ENCODE peak calls at places on chromosomes 4 and X, in four cellular contexts. One of them, this sample, is unnamed.

GRCh38 chr4:64713256-64713840 is 304.1 kb upstream of the TECRL start:
- DNase-seq in HFFc6: no peak
- DNase-seq in endodermal cell: no peak
- DNase-seq in stomach: no peak
- DNase-seq in this sample: no peak

GRCh38 chr4:112865443-112865842 is 184.0 kb upstream of the ANK2 start:
- DNase-seq in HFFc6: no peak
- DNase-seq in endodermal cell: no peak
- DNase-seq in stomach: no peak
- DNase-seq in this sample: no peak

GRCh38 chr4:185357733-185358440 is 37.8 kb downstream of the LRP2BP start:
- DNase-seq in HFFc6: no peak
- DNase-seq in endodermal cell: no peak
- DNase-seq in stomach: no peak
- DNase-seq in this sample: no peak

GRCh38 chr4:179843370-179843769 is 2399.8 kb upstream of the TENM3 start:
- DNase-seq in HFFc6: no peak
- DNase-seq in endodermal cell: peak
- DNase-seq in stomach: no peak
- DNase-seq in this sample: no peak

GRCh38 chr4:163492951-163493504 is 1.5 kb upstream of the TMA16 start:
- DNase-seq in HFFc6: no peak
- DNase-seq in endodermal cell: no peak
- DNase-seq in stomach: no peak
- DNase-seq in this sample: no peak

GRCh38 chr4:179695175-179695574 is 2252.9 kb upstream of the AGA start:
- DNase-seq in HFFc6: no peak
- DNase-seq in endodermal cell: no peak
- DNase-seq in stomach: no peak
- DNase-seq in this sample: peak

GRCh38 chr4:82799006-82799881 is 648 bp upstream of the SCD5 start:
- DNase-seq in HFFc6: no peak
- DNase-seq in endodermal cell: peak
- DNase-seq in stomach: peak
- DNase-seq in this sample: no peak

GRCh38 chr4:122364700-122365404 is 14.0 kb upstream of the ADAD1 start:
- DNase-seq in HFFc6: no peak
- DNase-seq in endodermal cell: peak
- DNase-seq in stomach: no peak
- DNase-seq in this sample: no peak

GRCh38 chrX:44828008-44828605 is 15.7 kb upstream of the DUSP21 start:
- DNase-seq in HFFc6: peak
- DNase-seq in endodermal cell: no peak
- DNase-seq in stomach: no peak
- DNase-seq in this sample: peak

GRCh38 chrX:138519296-138519695 is 192.2 kb downstream of the FGF13 start:
- DNase-seq in HFFc6: no peak
- DNase-seq in endodermal cell: peak
- DNase-seq in stomach: no peak
- DNase-seq in this sample: no peak

GRCh38 chr4:55038176-55038890 is 87.1 kb downstream of the KDR start:
- DNase-seq in HFFc6: no peak
- DNase-seq in endodermal cell: no peak
- DNase-seq in stomach: no peak
- DNase-seq in this sample: no peak

GRCh38 chr4:183905593-183906485 is 732 bp downstream of the STOX2 start:
- DNase-seq in HFFc6: no peak
- DNase-seq in endodermal cell: peak
- DNase-seq in stomach: peak
- DNase-seq in this sample: no peak

GRCh38 chr4:23135792-23136645 is 443.3 kb downstream of the GBA3 start:
- DNase-seq in HFFc6: peak
- DNase-seq in endodermal cell: no peak
- DNase-seq in stomach: no peak
- DNase-seq in this sample: peak

GRCh38 chrX:10769165-10769564 is 148.8 kb upstream of the MID1 start:
- DNase-seq in HFFc6: peak
- DNase-seq in endodermal cell: no peak
- DNase-seq in stomach: no peak
- DNase-seq in this sample: no peak

DNA sequence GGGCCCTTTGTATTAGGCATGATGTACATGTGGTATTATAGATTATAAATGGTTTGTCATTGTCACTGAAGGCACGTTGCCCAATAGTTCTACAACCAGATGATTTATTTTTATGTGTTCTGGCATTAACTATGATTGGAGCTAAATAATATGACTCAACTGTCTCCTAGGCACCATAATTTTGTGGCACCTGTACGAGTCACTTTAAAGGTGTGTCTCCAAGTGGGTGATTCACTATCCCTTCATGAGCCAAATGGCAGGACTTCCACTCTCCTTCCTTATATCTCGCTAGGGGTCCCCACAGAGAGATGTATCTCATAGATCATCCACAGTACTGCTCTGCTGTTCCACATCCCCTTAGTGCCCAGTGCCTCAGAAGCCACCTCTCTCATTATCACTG is 6.1 kb upstream of the SMPX start:
- DNase-seq in HFFc6: no peak
- DNase-seq in endodermal cell: no peak
- DNase-seq in stomach: no peak
- DNase-seq in this sample: no peak
- TF ChIP-seq CTCF in HFFc6: no peak
- TF ChIP-seq CTCF in endodermal cell: no peak
- TF ChIP-seq CTCF in stomach: no peak
- TF ChIP-seq CTCF in this sample: no peak

GRCh38 chrX:37910186-37910585 is 62.8 kb upstream of the DYNLT3 start:
- DNase-seq in HFFc6: no peak
- DNase-seq in endodermal cell: no peak
- DNase-seq in stomach: no peak
- DNase-seq in this sample: no peak

GRCh38 chrX:37906357-37906756 is 59.0 kb upstream of the DYNLT3 start:
- DNase-seq in HFFc6: no peak
- DNase-seq in endodermal cell: no peak
- DNase-seq in stomach: no peak
- DNase-seq in this sample: no peak

GRCh38 chrX:37904833-37905232 is 57.5 kb upstream of the DYNLT3 start:
- DNase-seq in HFFc6: no peak
- DNase-seq in endodermal cell: no peak
- DNase-seq in stomach: no peak
- DNase-seq in this sample: no peak

DNA sequence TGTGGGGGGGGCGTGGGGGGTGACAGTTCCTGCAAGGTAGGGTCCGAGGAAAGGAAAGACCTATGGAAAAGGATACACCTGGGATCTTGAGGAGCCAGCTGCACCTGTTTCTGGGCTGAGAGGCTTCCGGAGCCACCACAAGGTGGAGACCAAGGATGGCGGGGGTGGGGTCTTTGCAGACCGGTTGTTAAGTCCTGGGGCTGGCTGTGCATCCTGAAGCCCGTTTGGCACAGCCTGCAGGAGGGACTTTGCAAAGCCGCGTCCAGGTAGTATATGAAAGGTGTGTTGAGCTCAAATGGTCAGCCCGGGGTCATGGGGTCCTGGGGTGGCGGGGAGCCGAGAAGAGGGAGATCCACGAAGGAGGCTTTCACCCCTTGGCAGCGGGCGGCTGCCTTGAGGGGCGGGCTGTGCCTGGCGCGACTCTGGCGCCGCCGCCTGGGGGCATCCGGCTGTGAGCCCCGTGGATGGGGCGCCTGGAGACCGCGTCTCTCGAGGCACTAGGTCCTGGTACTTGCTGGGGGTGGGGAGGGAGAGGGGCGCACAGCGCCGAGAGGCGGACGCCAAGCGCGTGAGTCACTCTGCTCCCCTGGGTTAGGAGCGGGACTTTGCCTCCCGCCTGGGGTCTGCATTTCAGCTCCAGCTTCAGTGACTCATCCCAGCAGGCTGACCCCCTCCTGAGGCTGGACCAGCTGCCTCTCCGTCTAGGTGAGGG is 58.2 kb upstream of the DYNLT3 start:
- DNase-seq in HFFc6: no peak
- DNase-seq in endodermal cell: peak
- DNase-seq in stomach: peak
- DNase-seq in this sample: no peak
- TF ChIP-seq CTCF in HFFc6: peak
- TF ChIP-seq CTCF in endodermal cell: peak
- TF ChIP-seq CTCF in stomach: no peak
- TF ChIP-seq CTCF in this sample: peak

DNA sequence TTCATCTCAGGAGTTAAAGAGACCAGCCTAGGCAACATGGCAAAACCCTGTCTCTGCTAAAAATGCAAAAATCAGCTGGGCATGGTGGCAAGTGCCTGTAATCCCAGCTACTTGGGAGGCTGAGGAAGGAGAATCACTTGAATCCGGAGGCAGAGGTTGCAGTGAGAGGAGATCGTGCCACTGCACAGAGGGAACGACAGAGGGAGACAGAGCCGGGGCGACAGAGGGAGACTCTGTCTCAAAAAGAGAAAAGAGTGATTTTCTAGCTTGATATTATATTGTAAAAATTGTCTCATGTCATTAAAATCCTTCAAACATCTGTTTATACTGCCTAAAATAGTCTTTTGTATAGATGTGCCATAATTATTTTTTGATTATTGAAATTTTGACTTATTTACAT is 225.4 kb upstream of the AGA start:
- DNase-seq in HFFc6: no peak
- DNase-seq in endodermal cell: no peak
- DNase-seq in stomach: no peak
- DNase-seq in this sample: no peak
- TF ChIP-seq CTCF in HFFc6: peak
- TF ChIP-seq CTCF in endodermal cell: peak
- TF ChIP-seq CTCF in stomach: no peak
- TF ChIP-seq CTCF in this sample: no peak

DNA sequence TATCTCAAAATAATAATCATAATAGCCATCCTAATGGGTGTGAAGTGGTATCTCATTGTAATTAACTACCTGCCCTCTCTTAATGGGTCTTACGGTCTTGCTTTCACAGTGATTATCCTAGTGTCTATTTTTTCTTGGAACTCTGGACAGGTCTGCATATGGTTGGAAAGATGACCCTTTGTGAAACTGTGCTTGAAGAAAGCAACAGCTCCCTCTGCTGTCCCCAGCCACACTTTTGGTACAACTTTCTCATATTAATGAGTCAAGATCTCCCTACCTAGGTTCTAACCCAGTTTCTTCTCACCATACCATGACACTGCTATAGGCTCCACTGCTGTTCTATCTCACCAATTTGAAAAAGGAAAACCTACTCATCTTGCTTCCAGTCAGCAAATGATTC is 2.4 kb downstream of the TFDP3 start:
- DNase-seq in HFFc6: no peak
- DNase-seq in endodermal cell: peak
- DNase-seq in stomach: no peak
- DNase-seq in this sample: no peak
- TF ChIP-seq CTCF in HFFc6: no peak
- TF ChIP-seq CTCF in endodermal cell: peak
- TF ChIP-seq CTCF in stomach: no peak
- TF ChIP-seq CTCF in this sample: peak

DNA sequence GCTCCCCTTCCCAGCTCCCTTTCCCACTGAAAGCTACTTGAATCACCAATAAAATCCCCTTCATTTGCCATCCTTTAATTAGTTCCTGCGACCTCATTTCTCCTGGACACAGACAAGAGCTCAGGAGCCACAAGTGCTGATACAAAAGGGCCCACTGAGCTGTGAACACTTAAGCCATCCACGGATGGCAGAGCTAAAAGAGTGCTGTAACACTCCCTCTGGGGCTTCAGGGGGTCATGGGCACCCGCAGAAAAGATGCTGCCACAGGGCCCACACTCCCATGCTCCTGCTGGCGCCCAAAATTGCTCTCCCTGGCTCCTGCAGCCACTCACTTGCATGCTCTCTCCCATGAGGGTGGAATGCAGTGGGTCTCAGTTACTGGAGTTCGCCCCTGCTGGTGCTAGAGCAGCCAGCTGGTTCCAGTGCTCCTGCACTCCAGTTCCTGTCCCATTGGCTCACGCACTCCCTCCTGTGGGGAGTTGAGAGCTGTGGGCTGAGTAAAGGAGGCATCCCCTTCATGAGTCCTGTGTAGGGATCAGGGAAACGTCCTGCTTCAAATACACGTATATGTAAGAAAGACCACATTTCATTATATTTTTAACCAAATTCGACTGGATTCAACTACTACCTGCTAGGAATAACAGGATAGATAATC is 1291.0 kb downstream of the ARAP2 start:
- DNase-seq in HFFc6: no peak
- DNase-seq in endodermal cell: peak
- DNase-seq in stomach: no peak
- DNase-seq in this sample: no peak
- TF ChIP-seq CTCF in HFFc6: peak
- TF ChIP-seq CTCF in endodermal cell: peak
- TF ChIP-seq CTCF in stomach: no peak
- TF ChIP-seq CTCF in this sample: no peak

DNA sequence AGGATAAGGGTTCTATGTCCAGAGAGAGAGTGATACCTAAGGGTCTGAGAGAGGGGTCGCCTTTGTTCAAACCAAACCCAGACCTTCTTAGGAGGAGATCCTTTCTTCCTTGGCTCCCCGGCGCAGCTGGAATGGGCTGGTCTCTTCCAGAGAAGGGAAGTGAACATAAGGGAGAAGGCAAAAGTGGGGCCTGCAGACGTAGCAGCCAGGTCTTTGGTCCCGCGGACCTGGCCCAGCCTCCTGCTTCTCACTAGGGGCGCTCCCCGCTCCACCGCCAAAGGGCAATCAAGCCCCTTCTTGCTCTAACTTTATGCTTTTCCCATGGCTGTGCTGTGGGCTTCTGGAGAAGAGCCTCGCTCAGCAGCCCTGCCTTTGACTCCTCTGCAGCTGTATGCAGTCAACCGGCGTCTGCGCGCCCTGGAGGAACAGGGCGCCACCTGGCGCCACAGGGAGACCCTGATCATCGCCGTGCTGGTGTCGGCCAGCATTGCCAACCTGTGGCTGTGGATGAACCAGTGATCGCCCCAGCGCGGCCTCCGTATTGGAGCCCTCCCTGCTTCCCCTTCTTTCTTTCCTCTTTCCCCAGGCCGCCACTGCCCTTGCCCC is 6.5 kb downstream of the FATE1 start:
- DNase-seq in HFFc6: no peak
- DNase-seq in endodermal cell: peak
- DNase-seq in stomach: peak
- DNase-seq in this sample: peak
- TF ChIP-seq CTCF in HFFc6: no peak
- TF ChIP-seq CTCF in endodermal cell: peak
- TF ChIP-seq CTCF in stomach: peak
- TF ChIP-seq CTCF in this sample: peak

GRCh38 chrX:38282044-38282443 is 45.3 kb downstream of the RPGR start:
- DNase-seq in HFFc6: no peak
- DNase-seq in endodermal cell: peak
- DNase-seq in stomach: no peak
- DNase-seq in this sample: no peak
- TF ChIP-seq CTCF in HFFc6: no peak
- TF ChIP-seq CTCF in endodermal cell: peak
- TF ChIP-seq CTCF in stomach: no peak
- TF ChIP-seq CTCF in this sample: peak

This sample was measured in AG09319.